ENCODE peak calls at places on chromosome 6, in seven cellular contexts. K is thoracic aorta; E is CD8-positive, alpha-beta memory T cell; M is upper lobe of right lung; T is mesendoderm; R is ovary; F is left ventricle myocardium inferior. I is an unnamed sample.

GRCh38 chr6:72305971-72306370 is 315.9 kb upstream of the KCNQ5 start:
- DNase-seq in M (no peak), E (no peak), T (no peak), K (no peak), R (no peak), F (no peak), I (no peak)

GRCh38 chr6:126824226-126824625 is 294.2 kb upstream of the RSPO3 start:
- DNase-seq in R (no peak), M (no peak), K (no peak), E (no peak), F (no peak), T (peak; percentile 78), I (no peak)

GRCh38 chr6:11121851-11122250 is 10.3 kb upstream of the ERVFRD-1 start:
- DNase-seq in R (no peak), K (no peak), T (no peak), E (no peak), M (no peak), F (no peak), I (no peak)

GRCh38 chr6:104796031-104796785 is 63.5 kb downstream of the HACE1 start:
- DNase-seq in E (no peak), M (no peak), R (no peak), K (no peak), F (no peak), T (peak; percentile 87), I (no peak)

GRCh38 chr6:11188161-11188915 is 44.1 kb downstream of the NEDD9 start:
- DNase-seq in K (no peak), R (no peak), T (no peak), M (no peak), F (no peak), E (no peak), I (peak; percentile 62)

GRCh38 chr6:131172237-131172636 is 37.0 kb downstream of the AKAP7 start:
- DNase-seq in M (no peak), K (no peak), T (no peak), F (no peak), R (no peak), E (no peak), I (no peak)

GRCh38 chr6:149032599-149033405 is 284.7 kb upstream of the TAB2 start:
- DNase-seq in M (no peak), F (no peak), E (no peak), R (peak; percentile 56), K (no peak), T (peak; percentile 17), I (peak; percentile 42)

GRCh38 chr6:155524249-155524651 is 68.6 kb upstream of the NOX3 start:
- DNase-seq in R (no peak), T (no peak), M (no peak), K (no peak), F (no peak), E (no peak), I (no peak)

GRCh38 chr6:163780993-163781392 is 366.5 kb downstream of the QKI start:
- DNase-seq in R (no peak), T (no peak), F (peak; percentile 74), M (no peak), E (no peak), K (no peak), I (peak; percentile 17)

GRCh38 chr6:28208180-28208659 is 16.9 kb upstream of the ZSCAN9 start:
- DNase-seq in E (no peak), K (no peak), T (peak; percentile 65), R (no peak), M (no peak), F (no peak), I (no peak)

GRCh38 chr6:158313989-158314388 is 1.7 kb downstream of the TULP4 start:
- DNase-seq in T (no peak), K (no peak), F (no peak), R (no peak), E (no peak), M (no peak), I (no peak)

GRCh38 chr6:157791461-157791860 is 31.6 kb upstream of the SNX9 start:
- DNase-seq in F (no peak), M (no peak), E (no peak), T (no peak), R (no peak), K (no peak), I (peak; percentile 68)

GRCh38 chr6:148968636-148969270 is 221.9 kb downstream of the UST start:
- DNase-seq in F (no peak), K (no peak), E (no peak), T (no peak), M (no peak), R (no peak), I (no peak)

GRCh38 chr6:81451787-81452186 is 300.7 kb downstream of the TENT5A start:
- DNase-seq in E (no peak), T (peak; percentile 65), R (no peak), M (no peak), F (no peak), K (no peak), I (no peak)

GRCh38 chr6:116010400-116011095 is 50.1 kb downstream of the FRK start:
- DNase-seq in K (peak; percentile 53), T (peak; percentile 72), F (peak; percentile 57), E (peak; percentile 21), M (peak; percentile 67), R (peak; percentile 66), I (peak; percentile 71)

GRCh38 chr6:123616942-123617341 is 19.8 kb downstream of the TRDN start:
- DNase-seq in T (no peak), M (no peak), K (no peak), F (no peak), R (no peak), E (no peak), I (no peak)

GRCh38 chr6:104955491-104955890 is 1.4 kb upstream of the LIN28B start:
- DNase-seq in K (no peak), T (peak; percentile 88), R (no peak), F (no peak), E (no peak), M (no peak), I (no peak)

GRCh38 chr6:127937747-127938146 is 36.9 kb upstream of the THEMIS start:
- DNase-seq in F (no peak), E (no peak), M (no peak), T (no peak), R (no peak), K (no peak), I (no peak)

GRCh38 chr6:134689676-134690447 is 260.0 kb downstream of the ALDH8A1 start:
- DNase-seq in F (peak; percentile 61), K (no peak), R (no peak), E (no peak), M (no peak), T (no peak), I (peak; percentile 28)

GRCh38 chr6:20141931-20142330 is 70.3 kb downstream of the MBOAT1 start:
- DNase-seq in M (no peak), R (no peak), K (no peak), T (no peak), E (no peak), F (no peak), I (no peak)

GRCh38 chr6:33259032-33259431 is 12.6 kb downstream of the VPS52 start:
- DNase-seq in T (no peak), E (no peak), R (no peak), F (no peak), M (no peak), K (no peak), I (no peak)

GRCh38 chr6:2958802-2959201 is 12.6 kb downstream of the SERPINB6 start:
- DNase-seq in F (no peak), E (no peak), T (no peak), R (no peak), K (no peak), M (no peak), I (no peak)
- H3K27ac ChIP-seq in F (peak overlapping the region; percentile 93), E (no peak overlapping the region), T (no peak overlapping the region), R (no peak overlapping the region), K (no peak overlapping the region), M (peak overlapping the region; percentile 78), I (no peak overlapping the region)

GRCh38 chr6:56688521-56688920 is 45.8 kb upstream of the DST start:
- DNase-seq in M (no peak), T (no peak), R (no peak), F (no peak), E (no peak), K (no peak), I (no peak)

GRCh38 chr6:56690519-56691200 is 48.0 kb upstream of the DST start:
- DNase-seq in E (no peak), T (peak; percentile 45), M (no peak), F (no peak), R (no peak), K (no peak), I (no peak)

GRCh38 chr6:56691201-56691595 is 48.5 kb upstream of the DST start:
- DNase-seq in F (no peak), T (no peak), M (no peak), K (no peak), R (no peak), E (no peak), I (no peak)

GRCh38 chr6:56689114-56689513 is 46.4 kb upstream of the DST start:
- DNase-seq in R (no peak), F (no peak), M (no peak), E (no peak), T (no peak), K (no peak), I (no peak)

GRCh38 chr6:56689663-56690062 is 47.0 kb upstream of the DST start:
- DNase-seq in E (no peak), F (no peak), K (no peak), T (no peak), R (no peak), M (no peak), I (no peak)
- H3K4me3 ChIP-seq in E (no peak overlapping the region), F (peak overlapping the region; percentile 66), K (peak overlapping the region; percentile 3), T (no peak overlapping the region), R (no peak overlapping the region), M (peak overlapping the region; percentile 46), I (no peak overlapping the region)

GRCh38 chr6:89024456-89024855 is 56.1 kb upstream of the PNRC1 start:
- DNase-seq in K (no peak), T (no peak), R (no peak), M (no peak), F (no peak), E (no peak), I (no peak)
- H3K27ac ChIP-seq in K (peak overlapping the region; percentile 75), T (no peak overlapping the region), R (peak overlapping the region; percentile 31), M (no peak overlapping the region), F (peak overlapping the region; percentile 82), E (no peak overlapping the region), I (peak overlapping the region; percentile 79)

GRCh38 chr6:1841131-1841530 is 231.4 kb downstream of the FOXC1 start:
- DNase-seq in T (no peak), M (no peak), E (no peak), K (no peak), F (no peak), R (no peak), I (no peak)

GRCh38 chr6:1837868-1838267 is 228.2 kb downstream of the FOXC1 start:
- DNase-seq in R (no peak), M (no peak), F (no peak), K (no peak), T (peak; percentile 54), E (no peak), I (no peak)

GRCh38 chr6:1840491-1841121 is 230.9 kb downstream of the FOXC1 start:
- DNase-seq in F (no peak), M (no peak), E (no peak), R (peak; percentile 22), K (no peak), T (no peak), I (peak; percentile 63)

GRCh38 chr6:1838604-1839003 is 228.9 kb downstream of the FOXC1 start:
- DNase-seq in E (no peak), R (no peak), T (peak; percentile 26), F (no peak), M (no peak), K (no peak), I (no peak)

DNA sequence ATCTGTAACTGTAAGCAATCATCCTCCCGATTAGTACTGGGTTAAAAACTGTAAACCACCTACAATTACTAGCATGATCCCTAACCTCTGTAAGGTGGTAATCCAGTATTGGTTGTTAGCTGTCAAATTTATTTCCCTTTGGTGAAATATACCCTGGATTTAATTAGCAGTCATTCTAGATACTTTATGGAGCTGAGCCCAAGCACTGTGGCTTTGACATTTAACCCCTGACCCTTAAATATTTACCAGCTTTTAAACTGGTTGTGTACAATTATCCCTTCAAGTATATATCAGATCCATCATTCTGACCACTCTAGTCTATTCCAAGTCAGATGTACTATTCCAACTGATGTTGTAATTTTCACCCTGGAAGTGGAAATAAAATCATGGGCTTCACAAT is 229.6 kb downstream of the FOXC1 start:
- DNase-seq in E (no peak), M (no peak), T (no peak), R (no peak), F (no peak), K (no peak), I (no peak)
- H3K4me3 ChIP-seq in E (no peak overlapping the region), M (no peak overlapping the region), T (no peak overlapping the region), R (no peak overlapping the region), F (no peak overlapping the region), K (no peak overlapping the region), I (no peak overlapping the region)